ENCODE peak calls at places on chromosomes 2 and 18, in five cellular contexts. Q is WTC11, H is GM06990, M is PC-3, E is H1. N is an unnamed sample.

GRCh38 chr2:171568085-171568484 is 45.8 kb downstream of the CYBRD1 start:
- DNase-seq in Q (no peak), H (no peak), E (no peak), M (peak; percentile 17), N (no peak)

GRCh38 chr2:102736174-102736606 is 25.6 kb upstream of the TMEM182 start:
- DNase-seq in H (no peak), M (peak; percentile 29), E (no peak), Q (peak; percentile 13), N (peak; percentile 66)

GRCh38 chr2:105919826-105920225 is 175.1 kb downstream of the NCK2 start:
- DNase-seq in E (peak; percentile 84), M (peak; percentile 61), Q (peak; percentile 78), H (no peak), N (no peak)

GRCh38 chr2:174681983-174682577 is 82.2 kb downstream of the CHRNA1 start:
- DNase-seq in Q (peak; percentile 50), E (peak; percentile 66), H (peak; percentile 41), M (no peak), N (peak; percentile 67)

GRCh38 chr2:205682239-205683021 is at the start of gene NRP2:
- DNase-seq in H (peak; percentile 59), M (peak; percentile 83), E (peak; percentile 83), Q (peak; percentile 88), N (peak; percentile 72)

GRCh38 chr2:237154050-237154638 is 68.5 kb downstream of the COPS8 start:
- DNase-seq in Q (peak; percentile 64), E (peak; percentile 67), H (peak; percentile 30), M (peak; percentile 70), N (peak; percentile 75)

GRCh38 chr2:96112501-96113366 is 3.6 kb downstream of the ADRA2B start:
- DNase-seq in E (no peak), Q (no peak), H (no peak), M (no peak), N (no peak)

GRCh38 chr2:53235836-53236582 is 531.6 kb upstream of the CHAC2 start:
- DNase-seq in H (no peak), Q (no peak), E (no peak), M (peak; percentile 13), N (no peak)

GRCh38 chr18:49170925-49171509 is 220.3 kb upstream of the SMAD7 start:
- DNase-seq in E (no peak), Q (no peak), M (no peak), H (no peak), N (no peak)

GRCh38 chr18:47550611-47551010 is 299.2 kb upstream of the SKOR2 start:
- DNase-seq in Q (no peak), E (no peak), H (no peak), M (no peak), N (no peak)

GRCh38 chr18:48018806-48019295 is 88.4 kb upstream of the SMAD2 start:
- DNase-seq in Q (peak; percentile 4), E (no peak), H (no peak), M (peak; percentile 4), N (no peak)

GRCh38 chr2:175552902-175553301 is 371.4 kb upstream of the ATP5MC3 start:
- DNase-seq in M (no peak), Q (no peak), H (no peak), E (no peak), N (no peak)

GRCh38 chr18:12885500-12885899 is 1.5 kb upstream of the PTPN2 start:
- DNase-seq in H (peak; percentile 64), Q (no peak), E (no peak), M (no peak), N (no peak)

GRCh38 chr18:46256078-46256477 is 151.9 kb downstream of the HAUS1 start:
- DNase-seq in H (no peak), M (no peak), Q (no peak), E (no peak), N (no peak)

GRCh38 chr2:98463988-98464771 is 19.5 kb downstream of the INPP4A start:
- DNase-seq in M (no peak), E (no peak), H (peak; percentile 57), Q (no peak), N (no peak)

GRCh38 chr2:48504647-48505327 is 25.2 kb upstream of the STON1 start:
- DNase-seq in M (peak; percentile 11), E (no peak), Q (no peak), H (no peak), N (no peak)

GRCh38 chr2:189143930-189144329 is 35.6 kb downstream of the COL5A2 start:
- DNase-seq in M (no peak), Q (no peak), H (no peak), E (no peak), N (no peak)

GRCh38 chr2:163800889-163801498 is 65.2 kb upstream of the FIGN start:
- DNase-seq in M (peak; percentile 21), E (no peak), Q (no peak), H (no peak), N (no peak)

GRCh38 chr2:18701981-18702380 is 112.6 kb upstream of the NT5C1B start:
- DNase-seq in E (no peak), M (peak; percentile 84), H (no peak), Q (no peak), N (no peak)

DNA sequence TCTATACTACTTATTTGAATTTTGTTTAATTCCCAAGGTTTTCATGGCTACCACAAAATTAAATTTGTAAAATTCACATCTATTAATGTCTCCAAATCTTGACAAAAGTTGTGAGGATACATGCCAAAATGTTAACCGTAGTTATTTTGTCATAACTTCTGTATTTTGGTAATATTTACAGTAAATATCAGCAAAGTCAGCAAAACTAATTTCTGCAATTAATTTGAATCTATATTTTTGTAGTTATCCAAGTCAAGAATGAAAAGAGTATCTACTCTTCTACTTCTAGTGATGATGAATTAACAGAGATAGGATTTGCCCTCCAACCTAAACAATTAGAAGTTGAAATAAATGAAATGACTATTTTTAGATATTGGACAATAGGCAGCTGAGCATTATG is 238.9 kb downstream of the CYP26B1 start:
- DNase-seq in Q (no peak), M (no peak), E (no peak), H (no peak), N (no peak)
- TF ChIP-seq CTCF in Q (no peak), M (no peak), E (no peak), H (no peak), N (no peak)

DNA sequence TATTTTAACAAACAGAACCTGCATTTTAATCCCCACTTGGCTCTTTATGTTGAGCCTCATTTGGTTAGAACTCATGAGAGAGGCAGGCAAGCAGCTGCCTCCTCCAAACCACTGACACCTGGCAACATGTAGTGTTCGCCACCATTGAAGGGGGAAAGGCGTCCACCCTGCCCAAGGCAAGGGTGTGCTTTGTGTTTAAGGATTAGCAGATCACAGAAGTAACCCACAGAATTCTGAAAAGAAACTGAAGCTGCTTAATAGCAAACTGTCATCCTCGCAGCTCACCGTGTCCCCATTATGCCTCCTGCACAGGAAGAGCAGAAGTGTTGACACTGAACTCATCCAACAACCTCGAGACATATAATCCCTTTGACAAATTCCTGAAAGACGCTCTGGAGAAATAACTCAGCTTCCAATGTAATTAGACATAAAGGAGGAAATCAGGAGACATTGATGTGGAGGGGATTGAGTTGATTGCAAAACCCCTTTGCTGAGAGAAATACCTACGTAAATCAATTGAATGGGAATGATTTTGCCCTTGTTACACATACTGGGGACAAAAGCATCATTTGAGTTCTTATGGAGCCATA is 47.9 kb upstream of the SCG2 start:
- DNase-seq in E (no peak), M (no peak), Q (no peak), H (no peak), N (no peak)
- TF ChIP-seq CTCF in E (no peak), M (no peak), Q (no peak), H (no peak), N (no peak)

GRCh38 chr2:241314933-241315182 is 614 bp downstream of the HDLBP start:
- DNase-seq in M (no peak), Q (no peak), H (no peak), E (no peak), N (no peak)

GRCh38 chr2:241315879-241316700 is at the start of gene SEPTIN2:
- DNase-seq in E (peak; percentile 99), H (peak; percentile 88), M (peak; percentile 12), Q (no peak), N (peak; percentile 48)

GRCh38 chr2:241314181-241314932 is 1.1 kb downstream of the HDLBP start:
- DNase-seq in E (no peak), M (no peak), H (no peak), Q (no peak), N (no peak)

GRCh38 chr2:241316825-241317224 is 1.1 kb downstream of the SEPTIN2 start:
- DNase-seq in E (no peak), M (no peak), Q (no peak), H (no peak), N (no peak)

DNA sequence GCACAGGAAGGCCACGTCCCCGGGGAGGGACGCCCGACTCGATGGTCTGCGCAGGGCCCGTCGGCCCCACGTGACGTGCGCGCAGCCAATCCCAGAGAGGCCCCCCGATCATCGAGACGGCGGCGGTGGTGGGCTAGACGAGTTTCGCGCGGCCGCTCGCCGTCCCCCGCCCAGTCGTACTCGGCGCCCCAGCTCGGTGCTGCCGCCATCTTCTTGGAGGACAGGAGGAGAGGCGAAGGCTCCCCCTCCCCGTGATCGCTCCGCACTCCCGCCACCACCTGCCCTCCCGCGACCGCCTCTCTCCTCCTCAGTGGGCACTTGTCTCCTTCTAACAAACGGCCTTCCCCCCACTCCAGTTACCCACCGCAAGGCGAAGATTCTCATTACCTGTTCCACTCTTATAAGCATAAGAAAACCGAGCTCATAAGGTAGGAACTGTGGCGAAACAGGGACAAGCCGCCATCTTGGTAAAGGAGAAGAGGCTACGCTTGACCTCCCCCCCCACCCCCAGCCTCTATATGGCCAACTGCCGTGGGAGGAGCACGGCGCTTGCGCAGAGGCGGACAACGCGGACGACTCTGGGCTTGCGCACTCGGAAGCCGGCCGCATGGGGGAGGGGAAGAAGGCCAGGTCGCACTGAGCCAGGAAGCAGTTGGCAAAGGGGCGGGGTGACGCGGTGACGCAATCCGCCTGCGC is at the start of gene HDLBP:
- DNase-seq in Q (peak; percentile 99), H (peak; percentile 99), M (peak; percentile 97), E (peak; percentile 93), N (peak; percentile 99)
- TF ChIP-seq CTCF in Q (no peak), H (peak; percentile 50), M (peak; percentile 58), E (peak; percentile 23), N (peak; percentile 77)

GRCh38 chr2:200670313-200670712 is 84.5 kb downstream of the AOX1 start:
- DNase-seq in E (no peak), M (peak; percentile 15), H (no peak), Q (no peak), N (no peak)
- TF ChIP-seq CTCF in E (peak; percentile 9), M (peak; percentile 33), H (peak; percentile 10), Q (no peak), N (peak; percentile 15)

GRCh38 chr18:63515279-63515678 is 26.9 kb upstream of the SERPINB12 start:
- DNase-seq in E (no peak), H (no peak), M (no peak), Q (no peak), N (no peak)
- TF ChIP-seq CTCF in E (peak; percentile 35), H (no peak), M (peak; percentile 28), Q (no peak), N (no peak)

GRCh38 chr2:61291851-61292575 is 130.0 kb downstream of the C2orf74 start:
- DNase-seq in E (no peak), Q (no peak), H (no peak), M (no peak), N (no peak)
- TF ChIP-seq CTCF in E (no peak), Q (no peak), H (no peak), M (no peak), N (no peak)

N was measured in GM13977.